ENCODE peak calls at places on chromosomes 12 and 14, in six cellular contexts. I, V, Q, G, D and W are unnamed samples.

GRCh38 chr14:106044949-106045596 is 518.7 kb downstream of the TMEM121 start:
- DNase-seq in V (no peak), D (peak; percentile 29), Q (peak; percentile 35), G (no peak), I (no peak), W (no peak)

GRCh38 chr12:31944299-31944698 is 14.9 kb upstream of the RESF1 start:
- DNase-seq in G (no peak), D (no peak), V (no peak), Q (no peak), I (no peak), W (no peak)

GRCh38 chr14:60206837-60207533 is 41.8 kb upstream of the DHRS7 start:
- DNase-seq in G (no peak), V (no peak), Q (no peak), I (no peak), D (no peak), W (no peak)

GRCh38 chr14:99380402-99380801 is 100.3 kb downstream of the SETD3 start:
- DNase-seq in Q (no peak), I (no peak), V (no peak), D (no peak), G (no peak), W (no peak)

GRCh38 chr14:67999290-67999689 is 179.7 kb downstream of the RAD51B start:
- DNase-seq in I (no peak), Q (no peak), D (peak; percentile 53), G (no peak), V (no peak), W (peak; percentile 65)

GRCh38 chr14:95290769-95291440 is 28.8 kb downstream of the CLMN start:
- DNase-seq in V (no peak), Q (peak; percentile 65), G (peak; percentile 43), D (no peak), I (peak; percentile 27), W (no peak)

GRCh38 chr14:65482769-65483438 is 70.4 kb downstream of the FUT8 start:
- DNase-seq in I (no peak), G (no peak), V (no peak), D (no peak), Q (no peak), W (no peak)

GRCh38 chr12:66403746-66404145 is 101.5 kb downstream of the HELB start:
- DNase-seq in Q (peak; percentile 15), I (no peak), V (no peak), G (peak; percentile 47), D (no peak), W (no peak)

GRCh38 chr12:122183588-122183940 is 641 bp downstream of the LRRC43 start:
- DNase-seq in D (no peak), I (no peak), V (no peak), Q (no peak), G (no peak), W (no peak)
- H3K4me3 ChIP-seq in D (peak overlapping the region; percentile 37), I (no peak overlapping the region), V (peak overlapping the region; percentile 54), Q (no peak overlapping the region), G (no peak overlapping the region), W (peak overlapping the region; percentile 54)

GRCh38 chr14:50475460-50475859 is 56.9 kb downstream of the MAP4K5 start:
- DNase-seq in G (no peak), Q (no peak), D (peak; percentile 29), I (no peak), V (no peak), W (no peak)
- TF ChIP-seq CTCF in G (no peak), Q (no peak), D (no peak), I (no peak), V (no peak), W (no peak)

GRCh38 chr14:74347795-74348100 is 523 bp upstream of the VRTN start:
- DNase-seq in G (no peak), I (no peak), Q (no peak), D (no peak), V (no peak), W (no peak)

GRCh38 chr14:74348735-74349463 is 628 bp downstream of the VRTN start:
- DNase-seq in D (no peak), V (no peak), G (no peak), Q (no peak), I (no peak), W (no peak)

GRCh38 chr14:74346341-74346740 is 1.9 kb upstream of the VRTN start:
- DNase-seq in I (no peak), G (no peak), D (no peak), Q (no peak), V (no peak), W (no peak)

GRCh38 chr14:74348241-74348734 is at the start of gene VRTN:
- DNase-seq in I (no peak), D (no peak), V (no peak), G (no peak), Q (no peak), W (no peak)

GRCh38 chr14:74347096-74347794 is 1.0 kb upstream of the VRTN start:
- DNase-seq in D (no peak), G (no peak), V (no peak), I (no peak), Q (no peak), W (no peak)
- H3K4me3 ChIP-seq in D (no peak overlapping the region), G (no peak overlapping the region), V (no peak overlapping the region), I (no peak overlapping the region), Q (no peak overlapping the region), W (no peak overlapping the region)

GRCh38 chr12:1629338-1630080 is 478 bp downstream of the WNT5B start:
- DNase-seq in G (peak; percentile 60), V (no peak), I (no peak), D (peak; percentile 15), Q (peak; percentile 86), W (no peak)
- TF ChIP-seq CTCF in G (peak; percentile 44), V (peak; percentile 31), I (no peak), D (no peak), Q (peak; percentile 18), W (peak; percentile 23)

GRCh38 chr12:48970702-48971334 is 717 bp downstream of the WNT10B start:
- DNase-seq in G (no peak), D (no peak), V (no peak), Q (peak; percentile 39), I (no peak), W (no peak)
- H3K4me3 ChIP-seq in G (no peak overlapping the region), D (no peak overlapping the region), V (no peak overlapping the region), Q (peak overlapping the region; percentile 44), I (no peak overlapping the region), W (no peak overlapping the region)

GRCh38 chr12:53211476-53212381 is 4.7 kb upstream of the ITGB7 start:
- DNase-seq in G (peak; percentile 65), D (no peak), Q (peak; percentile 62), I (no peak), V (no peak), W (no peak)
- TF ChIP-seq CTCF in G (peak; percentile 86), D (peak; percentile 28), Q (peak; percentile 57), I (no peak), V (peak; percentile 62), W (peak; percentile 55)

DNA sequence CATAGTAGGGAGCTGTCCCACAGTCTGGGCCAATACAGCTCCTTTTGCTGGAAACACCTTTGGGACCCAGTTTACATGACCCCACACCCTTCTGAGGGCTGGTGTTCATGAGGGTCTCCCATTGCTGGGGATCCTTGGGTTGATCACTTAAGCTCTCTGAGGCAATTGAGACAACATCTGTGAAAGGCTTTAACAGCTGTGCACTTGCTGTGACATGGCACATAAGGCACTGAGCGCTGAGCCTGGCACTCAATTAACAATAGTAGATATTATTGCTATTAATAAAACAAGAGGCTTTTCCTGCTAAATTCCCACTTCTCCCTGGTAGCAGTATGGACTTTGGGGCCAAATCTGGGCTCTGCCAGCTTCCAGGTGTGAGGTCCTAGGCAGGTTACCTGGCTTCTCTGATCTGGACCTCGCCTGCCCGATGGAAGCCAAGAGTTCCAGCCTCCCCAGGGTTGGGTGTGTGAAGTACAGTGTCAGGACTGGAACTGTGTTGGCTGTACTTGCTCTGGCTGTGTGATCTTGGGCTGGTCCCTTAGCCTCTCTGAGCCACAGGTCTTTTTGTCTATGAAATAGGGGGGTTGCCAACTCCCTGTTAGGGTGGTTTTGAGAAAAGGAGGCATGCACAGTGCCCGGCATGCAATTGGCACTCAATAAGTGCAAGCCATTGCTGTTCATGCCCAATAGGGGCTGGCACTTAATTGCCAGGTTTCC is 3.1 kb downstream of the SH2B3 start:
- DNase-seq in V (no peak), Q (no peak), D (no peak), G (peak; percentile 28), I (no peak), W (no peak)
- H3K4me3 ChIP-seq in V (peak overlapping the region; percentile 91), Q (peak overlapping the region; percentile 10), D (peak overlapping the region; percentile 28), G (peak overlapping the region; percentile 93), I (no peak overlapping the region), W (no peak overlapping the region)

DNA sequence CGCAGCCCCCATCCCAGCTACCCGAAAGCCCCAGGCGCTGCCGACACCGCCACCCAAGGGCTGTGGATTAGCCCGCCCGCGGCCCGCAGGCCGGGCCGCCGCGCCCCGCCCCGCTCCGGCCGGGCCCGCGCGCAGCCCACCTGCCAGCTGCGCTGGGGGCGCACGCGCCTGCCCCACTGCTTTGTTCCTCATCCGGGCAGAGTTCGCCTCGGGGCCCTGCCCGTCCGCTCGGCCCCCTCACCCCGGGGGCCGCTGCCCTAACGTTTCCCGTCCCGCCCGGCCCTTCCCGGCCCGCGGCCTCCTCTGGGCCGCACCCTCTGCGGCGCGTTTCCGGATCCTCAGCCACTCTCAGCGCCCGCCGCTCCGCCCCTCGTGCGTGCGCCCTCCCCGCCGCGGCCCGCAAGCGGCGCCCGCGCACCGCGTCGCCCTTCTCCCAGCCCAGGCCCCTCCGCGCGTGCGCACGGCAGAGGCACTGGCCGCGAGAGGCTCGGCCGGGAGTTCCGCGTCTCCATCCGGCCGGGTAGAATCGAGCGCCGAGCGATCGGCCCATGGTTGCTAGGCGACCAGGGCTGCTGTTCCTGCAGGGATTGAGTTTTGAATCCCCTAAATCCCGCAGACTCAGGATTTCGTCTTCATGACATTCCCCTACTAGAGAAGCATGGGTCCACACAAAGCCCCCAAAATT is at the start of gene PRDM4:
- DNase-seq in V (peak; percentile 89), G (peak; percentile 95), I (peak; percentile 91), Q (peak; percentile 99), D (peak; percentile 89), W (peak; percentile 69)
- TF ChIP-seq CTCF in V (no peak), G (peak; percentile 48), I (peak; percentile 64), Q (peak; percentile 31), D (no peak), W (no peak)

DNA sequence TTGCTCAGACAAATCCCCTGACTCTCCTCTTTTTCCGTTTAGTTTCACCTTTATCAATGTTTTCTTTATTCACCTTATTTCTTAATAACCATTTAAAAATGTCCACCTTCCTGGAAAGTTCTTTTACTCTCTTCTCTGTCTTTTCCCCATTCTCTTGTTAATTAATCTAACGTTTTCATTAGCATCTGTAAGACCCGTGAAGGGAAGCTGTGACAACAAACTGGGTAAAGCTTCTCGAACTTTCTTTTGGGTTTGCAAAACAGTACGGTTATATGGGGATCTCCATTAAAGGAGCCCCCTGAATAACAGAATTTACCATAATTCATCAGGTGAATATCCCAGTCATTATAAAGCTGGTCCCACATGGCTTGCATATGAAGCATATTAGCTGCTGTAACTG is 42.5 kb downstream of the TMEM30B start:
- DNase-seq in I (no peak), V (no peak), Q (no peak), G (no peak), D (no peak), W (no peak)
- H3K4me3 ChIP-seq in I (no peak overlapping the region), V (no peak overlapping the region), Q (no peak overlapping the region), G (no peak overlapping the region), D (no peak overlapping the region), W (no peak overlapping the region)